ENCODE peak calls at places on chromosomes 13 and 19, in nine cellular contexts. Y is GM06990, K is AG09319, W is neural crest cell, Q is pancreas, J is thoracic aorta, D is lung microvascular endothelial cell, M is mucosa of descending colon, Z is HS-27A. R is an unnamed sample.

GRCh38 chr13:20360041-20360491 is 127.9 kb upstream of the GJB6 start:
- DNase-seq in Y (no peak), K (no peak), W (no peak), Q (peak; percentile 53), J (no peak), D (no peak), M (no peak), Z (peak; percentile 2), R (no peak)

GRCh38 chr19:48770223-48770622 is 14.9 kb downstream of the FGF21 start:
- DNase-seq in Y (no peak), K (no peak), W (no peak), Q (no peak), J (no peak), D (no peak), M (no peak), Z (peak; percentile 90), R (no peak)

GRCh38 chr13:27334774-27335490 is 64.3 kb downstream of the RASL11A start:
- DNase-seq in Y (no peak), K (no peak), W (no peak), Q (no peak), J (no peak), D (no peak), M (no peak), Z (no peak), R (no peak)

GRCh38 chr13:52001120-52001731 is 10.0 kb downstream of the ATP7B start:
- DNase-seq in Y (no peak), K (no peak), W (no peak), Q (no peak), J (no peak), D (peak; percentile 64), M (no peak), Z (no peak), R (peak; percentile 10)

GRCh38 chr13:112652512-112653458 is 37.1 kb upstream of the ATP11A start:
- DNase-seq in Y (no peak), K (no peak), W (no peak), Q (no peak), J (no peak), D (no peak), M (no peak), Z (no peak), R (no peak)

GRCh38 chr13:20825476-20825875 is 51.7 kb upstream of the EEF1AKMT1 start:
- DNase-seq in Y (no peak), K (no peak), W (no peak), Q (no peak), J (no peak), D (peak; percentile 42), M (no peak), Z (no peak), R (no peak)

GRCh38 chr19:5156231-5156986 is 184.2 kb downstream of the PTPRS start:
- DNase-seq in Y (no peak), K (no peak), W (no peak), Q (no peak), J (no peak), D (no peak), M (no peak), Z (no peak), R (no peak)

GRCh38 chr13:31859546-31859945 is 120.2 kb downstream of the RXFP2 start:
- DNase-seq in Y (peak; percentile 18), K (no peak), W (no peak), Q (no peak), J (no peak), D (no peak), M (no peak), Z (no peak), R (no peak)

GRCh38 chr13:110819203-110820014 is 95.5 kb downstream of the ANKRD10 start:
- DNase-seq in Y (peak; percentile 58), K (peak; percentile 28), W (peak; percentile 82), Q (peak; percentile 80), J (peak; percentile 34), D (peak; percentile 86), M (peak; percentile 82), Z (peak; percentile 20), R (peak; percentile 45)

GRCh38 chr13:33235078-33235477 is 50.5 kb downstream of the STARD13 start:
- DNase-seq in Y (no peak), K (no peak), W (no peak), Q (no peak), J (no peak), D (peak; percentile 73), M (no peak), Z (no peak), R (no peak)

GRCh38 chr13:73782781-73783180 is 351.4 kb downstream of the KLF12 start:
- DNase-seq in Y (no peak), K (no peak), W (no peak), Q (no peak), J (no peak), D (no peak), M (no peak), Z (no peak), R (no peak)

GRCh38 chr19:43555185-43555770 is 20.0 kb downstream of the XRCC1 start:
- DNase-seq in Y (no peak), K (no peak), W (peak; percentile 83), Q (peak; percentile 70), J (no peak), D (peak; percentile 84), M (peak; percentile 91), Z (peak; percentile 30), R (peak; percentile 49)

GRCh38 chr19:33256266-33256665 is 30.6 kb upstream of the SLC7A10 start:
- DNase-seq in Y (no peak), K (no peak), W (no peak), Q (no peak), J (no peak), D (no peak), M (no peak), Z (no peak), R (no peak)

GRCh38 chr13:35093356-35093755 is 151.3 kb downstream of the NBEA start:
- DNase-seq in Y (no peak), K (no peak), W (no peak), Q (no peak), J (no peak), D (no peak), M (no peak), Z (no peak), R (no peak)

GRCh38 chr13:49497272-49497671 is 1.5 kb downstream of the PHF11 start:
- DNase-seq in Y (no peak), K (no peak), W (no peak), Q (no peak), J (no peak), D (no peak), M (no peak), Z (no peak), R (no peak)

GRCh38 chr13:50170447-50171037 is 155.3 kb downstream of the KCNRG start:
- DNase-seq in Y (no peak), K (no peak), W (no peak), Q (no peak), J (no peak), D (peak; percentile 54), M (no peak), Z (no peak), R (no peak)

GRCh38 chr19:34504273-34504808 is 22.8 kb downstream of the WTIP start:
- DNase-seq in Y (no peak), K (no peak), W (no peak), Q (no peak), J (no peak), D (no peak), M (no peak), Z (no peak), R (no peak)

GRCh38 chr19:55442372-55443044 is 592 bp downstream of the SHISA7 start:
- DNase-seq in Y (no peak), K (no peak), W (no peak), Q (no peak), J (no peak), D (no peak), M (no peak), Z (no peak), R (no peak)

GRCh38 chr13:98598043-98598442 is 21.1 kb upstream of the STK24 start:
- DNase-seq in Y (no peak), K (no peak), W (no peak), Q (no peak), J (no peak), D (peak; percentile 36), M (no peak), Z (no peak), R (no peak)

GRCh38 chr19:44757057-44757734 is 8.7 kb downstream of the BCL3 start:
- DNase-seq in Y (no peak), K (no peak), W (peak; percentile 29), Q (peak; percentile 78), J (peak; percentile 47), D (no peak), M (no peak), Z (no peak), R (no peak)

GRCh38 chr13:59823495-59823894 is 340.2 kb downstream of the DIAPH3 start:
- DNase-seq in Y (no peak), K (no peak), W (no peak), Q (no peak), J (no peak), D (peak; percentile 8), M (no peak), Z (peak; percentile 19), R (peak; percentile 6)

GRCh38 chr13:100100115-100100879 is 11.4 kb downstream of the PCCA start:
- DNase-seq in Y (no peak), K (peak; percentile 85), W (no peak), Q (peak; percentile 66), J (no peak), D (peak; percentile 98), M (peak; percentile 54), Z (peak; percentile 33), R (no peak)

GRCh38 chr19:3075605-3076431 is 13.5 kb upstream of the TLE5 start:
- DNase-seq in Y (peak; percentile 78), K (no peak), W (peak; percentile 63), Q (peak; percentile 76), J (no peak), D (peak; percentile 55), M (peak; percentile 80), Z (no peak), R (no peak)

GRCh38 chr19:43841990-43842389 is 14.9 kb downstream of the ZNF283 start:
- DNase-seq in Y (no peak), K (no peak), W (no peak), Q (no peak), J (no peak), D (no peak), M (no peak), Z (no peak), R (no peak)

GRCh38 chr13:109790951-109791605 is 4.7 kb upstream of the IRS2 start:
- DNase-seq in Y (no peak), K (no peak), W (peak; percentile 19), Q (no peak), J (no peak), D (peak; percentile 55), M (peak; percentile 71), Z (no peak), R (no peak)

GRCh38 chr13:45361596-45362206 is 20.7 kb upstream of the TPT1 start:
- DNase-seq in Y (no peak), K (no peak), W (no peak), Q (no peak), J (no peak), D (no peak), M (no peak), Z (no peak), R (no peak)

GRCh38 chr13:97359181-97360057 is 74.5 kb upstream of the RAP2A start:
- DNase-seq in Y (no peak), K (no peak), W (peak; percentile 53), Q (peak; percentile 46), J (no peak), D (peak; percentile 84), M (peak; percentile 71), Z (peak; percentile 30), R (peak; percentile 50)

GRCh38 chr19:31436121-31436776 is 87.0 kb upstream of the TSHZ3 start:
- DNase-seq in Y (no peak), K (no peak), W (no peak), Q (no peak), J (no peak), D (no peak), M (no peak), Z (no peak), R (no peak)

GRCh38 chr19:35551091-35551810 is 5.8 kb downstream of the TMEM147 start:
- DNase-seq in Y (no peak), K (no peak), W (no peak), Q (no peak), J (no peak), D (no peak), M (no peak), Z (no peak), R (no peak)

GRCh38 chr13:37995052-37995451 is 125.5 kb upstream of the TRPC4 start:
- DNase-seq in Y (no peak), K (no peak), W (no peak), Q (no peak), J (no peak), D (no peak), M (no peak), Z (no peak), R (peak; percentile 5)

GRCh38 chr19:2381151-2381822 is 21.2 kb downstream of the TMPRSS9 start:
- DNase-seq in Y (no peak), K (no peak), W (peak; percentile 91), Q (no peak), J (no peak), D (no peak), M (no peak), Z (no peak), R (no peak)